ENCODE peak calls at places on chromosome 11, in ten cellular contexts. V, N, B, D, G, W, R, U, A and J are unnamed samples.

GRCh38 chr11:76783901-76784813 is 1.0 kb downstream of the TSKU start:
- DNase-seq in R (peak; percentile 94), D (no peak), V (peak; percentile 68), W (peak; percentile 27), U (peak; percentile 39), A (peak; percentile 88), G (peak; percentile 79), N (peak; percentile 61), B (peak; percentile 84), J (peak; percentile 81)

GRCh38 chr11:86141645-86142569 is 73.0 kb upstream of the PICALM start:
- DNase-seq in A (no peak), N (no peak), W (no peak), U (no peak), V (no peak), D (no peak), G (no peak), B (peak; percentile 23), R (no peak), J (no peak)

GRCh38 chr11:88689548-88690240 is 352.2 kb upstream of the CTSC start:
- DNase-seq in U (no peak), B (no peak), A (no peak), G (no peak), V (no peak), N (no peak), D (no peak), W (no peak), R (no peak), J (no peak)

GRCh38 chr11:64289011-64289564 is 2.0 kb upstream of the KCNK4 start:
- DNase-seq in B (no peak), D (no peak), V (no peak), R (no peak), U (no peak), A (no peak), N (no peak), G (no peak), W (no peak), J (no peak)

GRCh38 chr11:65042899-65043298 is 1.9 kb downstream of the SAC3D1 start:
- DNase-seq in R (no peak), G (no peak), N (no peak), A (no peak), W (no peak), B (no peak), U (no peak), D (no peak), V (no peak), J (no peak)

GRCh38 chr11:24082860-24083259 is 414.0 kb upstream of the LUZP2 start:
- DNase-seq in R (no peak), V (no peak), D (no peak), W (no peak), G (no peak), B (no peak), A (no peak), U (no peak), N (no peak), J (no peak)

GRCh38 chr11:116694815-116695590 is 77.8 kb downstream of the BUD13 start:
- DNase-seq in V (no peak), A (peak; percentile 53), B (no peak), G (no peak), D (no peak), N (no peak), U (no peak), R (no peak), W (no peak), J (no peak)

GRCh38 chr11:110524227-110524626 is 94.5 kb downstream of the FDX1 start:
- DNase-seq in A (peak; percentile 65), W (no peak), V (no peak), D (no peak), R (no peak), N (no peak), B (peak; percentile 99), U (no peak), G (no peak), J (no peak)

GRCh38 chr11:114166897-114167323 is 107.4 kb downstream of the ZBTB16 start:
- DNase-seq in G (no peak), A (peak; percentile 83), W (no peak), B (peak; percentile 63), D (no peak), R (no peak), U (no peak), N (no peak), V (no peak), J (no peak)

GRCh38 chr11:129279326-129280026 is 87.4 kb upstream of the ARHGAP32 start:
- DNase-seq in N (peak; percentile 86), V (peak; percentile 85), U (peak; percentile 88), G (peak; percentile 67), R (peak; percentile 89), A (peak; percentile 71), D (peak; percentile 52), W (no peak), B (peak; percentile 67), J (peak; percentile 85)

GRCh38 chr11:35112056-35112845 is 26.7 kb upstream of the CD44 start:
- DNase-seq in B (peak; percentile 20), U (no peak), D (no peak), W (no peak), A (no peak), R (no peak), V (no peak), N (no peak), G (no peak), J (no peak)

GRCh38 chr11:111675891-111676290 is 73.6 kb downstream of the SIK2 start:
- DNase-seq in V (no peak), A (no peak), D (no peak), N (no peak), R (no peak), U (no peak), B (no peak), W (no peak), G (no peak), J (no peak)

DNA sequence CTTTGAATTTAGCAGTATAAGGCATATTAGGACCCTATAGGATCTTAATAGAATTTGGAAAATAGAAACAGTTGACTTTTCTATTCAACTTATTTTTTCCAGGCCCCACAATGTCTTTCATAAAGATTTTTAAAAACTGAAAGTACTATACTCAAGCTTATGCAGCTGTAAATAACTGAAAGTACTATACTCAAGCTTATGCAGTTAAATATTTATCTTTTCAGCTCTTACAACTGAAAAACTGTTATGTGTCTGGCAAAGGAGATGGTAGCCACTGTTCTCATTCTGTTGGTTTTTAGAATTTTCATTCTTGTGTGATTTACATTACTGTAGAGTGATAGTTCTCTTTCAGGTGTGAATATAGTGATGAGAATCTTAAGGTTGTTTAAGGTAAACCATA is 16.5 kb downstream of the HIPK3 start:
- DNase-seq in U (no peak), R (no peak), A (no peak), W (no peak), B (no peak), V (no peak), N (no peak), G (no peak), D (no peak), J (no peak)
- TF ChIP-seq CTCF in U (no peak), R (no peak), A (no peak), W (no peak), B (no peak), V (no peak), N (no peak), G (no peak), D (no peak), J (no peak)

DNA sequence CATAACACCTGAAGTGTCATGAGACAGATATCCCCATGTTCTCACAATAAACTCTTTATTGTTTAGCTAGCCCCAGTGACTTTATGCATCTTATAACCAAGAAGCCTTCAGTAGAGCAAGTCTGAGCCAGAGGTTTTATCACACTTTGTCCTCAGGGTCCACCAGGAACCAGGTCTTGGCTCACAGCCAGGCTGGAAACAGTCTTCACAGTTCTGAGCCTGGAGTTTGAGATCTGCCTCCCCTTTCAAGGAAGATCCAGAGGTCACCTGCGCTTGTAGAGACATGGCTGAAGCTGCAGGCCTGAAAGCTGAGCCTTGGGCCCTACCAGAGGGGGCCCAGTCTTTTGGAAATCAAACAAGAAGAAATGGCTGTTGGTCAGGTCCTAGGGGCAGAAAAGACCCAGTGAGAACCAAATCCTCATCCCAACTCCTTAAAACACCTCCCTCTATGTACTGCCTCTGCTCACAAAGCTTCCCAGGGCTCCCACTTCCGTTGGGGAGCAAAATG is 3.5 kb downstream of the RRP8 start:
- DNase-seq in R (no peak), W (no peak), V (no peak), D (no peak), B (no peak), N (no peak), U (no peak), A (no peak), G (no peak), J (peak; percentile 36)
- H3K36me3 ChIP-seq in R (peaks cover 6% of the 10 kb centered on the region), W (peaks cover 68% of the 10 kb centered on the region), V (peaks cover 36% of the 10 kb centered on the region), D (peaks cover 50% of the 10 kb centered on the region), B (peaks cover 40% of the 10 kb centered on the region), N (peaks cover 4% of the 10 kb centered on the region), U (peaks cover 39% of the 10 kb centered on the region), A (peaks cover 19% of the 10 kb centered on the region), G (peaks cover 12% of the 10 kb centered on the region), J (no peaks in the 10 kb centered on the region)

DNA sequence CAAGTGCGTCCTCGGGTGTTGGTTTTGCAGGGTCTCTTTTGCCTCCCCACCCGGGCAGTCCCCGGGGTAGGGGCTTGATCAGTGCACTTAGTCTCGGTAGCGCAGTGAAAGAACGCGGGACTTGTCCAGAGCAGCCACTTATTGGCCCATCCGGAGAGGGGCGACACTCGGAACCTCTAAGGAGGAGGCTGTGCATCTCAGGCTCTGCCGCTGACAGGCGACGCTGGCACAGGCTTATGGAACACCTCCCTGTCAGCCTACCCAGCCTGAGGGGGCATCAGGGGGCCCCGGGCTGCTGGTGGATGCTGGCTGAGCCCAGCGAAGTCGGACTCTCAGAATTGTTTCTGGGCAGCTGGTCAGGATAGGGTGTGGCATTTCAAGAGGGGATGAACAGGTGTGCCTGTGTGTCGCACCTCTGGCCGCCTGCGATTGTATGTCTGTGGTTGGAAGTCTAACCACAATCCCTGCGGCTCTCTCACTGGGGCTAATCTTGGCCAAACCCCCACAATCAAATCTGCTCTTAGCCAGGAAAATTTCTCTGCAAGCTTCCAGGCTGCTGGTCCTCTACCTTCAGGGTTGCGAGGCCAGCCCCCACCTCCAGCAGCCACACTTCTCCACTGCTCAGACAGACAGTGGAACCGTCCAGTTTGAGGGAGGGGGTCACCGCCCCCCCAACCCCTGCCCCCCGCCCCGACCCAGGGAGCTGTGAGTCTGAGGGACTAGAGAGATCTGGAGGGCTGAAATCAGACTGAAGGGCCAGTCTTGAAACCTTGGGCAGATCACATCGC is 814 bp downstream of the ATG16L2 start:
- DNase-seq in B (peak; percentile 54), R (peak; percentile 86), V (no peak), N (no peak), G (peak; percentile 54), D (no peak), A (peak; percentile 60), U (no peak), W (peak; percentile 76), J (peak; percentile 34)
- TF ChIP-seq CTCF in B (peak; percentile 7), R (peak; percentile 10), V (no peak), N (no peak), G (peak; percentile 20), D (no peak), A (no peak), U (no peak), W (peak; percentile 46), J (no peak)

DNA sequence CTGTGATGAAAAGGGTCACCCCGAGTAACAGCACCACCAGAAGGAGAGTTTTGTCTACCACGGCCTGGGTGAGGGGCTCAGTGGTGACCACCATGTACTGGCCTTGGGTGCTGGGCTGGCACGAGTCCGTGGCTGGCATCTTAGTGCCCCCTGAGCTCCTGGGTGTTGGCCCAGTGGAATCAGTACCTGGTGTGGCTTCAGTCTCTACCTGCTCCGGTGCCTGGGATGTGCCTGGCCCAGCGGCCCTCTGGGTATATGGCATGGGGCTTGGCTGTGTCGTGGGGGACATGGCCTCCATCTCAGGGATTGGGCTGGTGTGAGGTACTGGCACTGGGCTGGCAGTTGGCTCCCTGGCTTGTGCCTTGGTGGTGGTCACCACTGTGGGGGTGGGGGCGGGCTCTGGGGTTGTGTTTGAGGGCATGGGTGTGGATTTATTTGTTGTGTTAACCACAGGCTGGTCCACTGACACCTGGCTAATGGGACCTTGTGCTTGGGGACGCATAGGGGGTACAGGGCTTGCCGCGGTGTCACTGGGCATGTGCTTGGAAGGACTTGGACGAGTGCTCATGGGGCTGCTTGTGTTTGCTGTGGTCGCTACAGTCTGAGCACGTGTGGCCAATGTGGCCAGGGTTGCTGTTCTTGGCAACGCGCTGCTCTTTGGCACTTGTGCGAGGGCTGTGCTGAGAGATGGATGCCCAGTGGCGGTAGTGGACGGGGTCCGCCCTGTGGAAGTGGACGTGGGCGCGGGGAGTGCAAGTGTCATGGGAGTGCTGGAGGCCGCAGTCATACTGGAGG is 9.8 kb downstream of the C11orf24 start:
- DNase-seq in G (no peak), N (no peak), D (no peak), B (no peak), A (no peak), W (no peak), V (no peak), R (no peak), U (no peak), J (no peak)
- H3K36me3 ChIP-seq in G (peaks cover 21% of the 10 kb centered on the region), N (peaks cover 22% of the 10 kb centered on the region), D (peaks cover 57% of the 10 kb centered on the region), B (peaks cover 57% of the 10 kb centered on the region), A (peaks cover 10% of the 10 kb centered on the region), W (peaks cover 39% of the 10 kb centered on the region), V (peaks cover 64% of the 10 kb centered on the region), R (peaks cover 9% of the 10 kb centered on the region), U (peaks cover 48% of the 10 kb centered on the region), J (no peaks in the 10 kb centered on the region)